ENCODE peak calls at places on chromosomes 3 and 15, in seven cellular contexts. One of them, this sample, is unnamed.

GRCh38 chr3:112640333-112640863 is 545 bp downstream of the CCDC80 start:
- ATAC-seq in lower lobe of right lung: no peak
- ATAC-seq in activated CD8-positive, alpha-beta T cell treated with anti-CD3 and anti-CD28 coated beads, Interleukin-2, amount 10 ng/mL, durations not matched to agents 7 days and 5 days: no peak
- ATAC-seq in activated naive CD8-positive, alpha-beta T cell treated with anti-CD3 and anti-CD28 coated beads, Interleukin-2, amount 50 U/mL, for 24 hours: no peak
- ATAC-seq in activated CD8-positive, alpha-beta memory T cell treated with anti-CD3 and anti-CD28 coated beads, Interleukin-2, amount 10 ng/mL, durations not matched to agents 7 days and 5 days: no peak
- ATAC-seq in lung: no peak
- ATAC-seq in heart right ventricle: peak
- ATAC-seq in this sample: peak

GRCh38 chr3:89571298-89571697 is 463.9 kb downstream of the EPHA3 start:
- ATAC-seq in lower lobe of right lung: peak
- ATAC-seq in activated CD8-positive, alpha-beta T cell treated with anti-CD3 and anti-CD28 coated beads, Interleukin-2, amount 10 ng/mL, durations not matched to agents 7 days and 5 days: no peak
- ATAC-seq in activated naive CD8-positive, alpha-beta T cell treated with anti-CD3 and anti-CD28 coated beads, Interleukin-2, amount 50 U/mL, for 24 hours: no peak
- ATAC-seq in activated CD8-positive, alpha-beta memory T cell treated with anti-CD3 and anti-CD28 coated beads, Interleukin-2, amount 10 ng/mL, durations not matched to agents 7 days and 5 days: no peak
- ATAC-seq in lung: no peak
- ATAC-seq in heart right ventricle: peak
- ATAC-seq in this sample: no peak

GRCh38 chr3:277873-278272 is 81.3 kb downstream of the CHL1 start:
- ATAC-seq in lower lobe of right lung: no peak
- ATAC-seq in activated CD8-positive, alpha-beta T cell treated with anti-CD3 and anti-CD28 coated beads, Interleukin-2, amount 10 ng/mL, durations not matched to agents 7 days and 5 days: no peak
- ATAC-seq in activated naive CD8-positive, alpha-beta T cell treated with anti-CD3 and anti-CD28 coated beads, Interleukin-2, amount 50 U/mL, for 24 hours: no peak
- ATAC-seq in activated CD8-positive, alpha-beta memory T cell treated with anti-CD3 and anti-CD28 coated beads, Interleukin-2, amount 10 ng/mL, durations not matched to agents 7 days and 5 days: no peak
- ATAC-seq in lung: no peak
- ATAC-seq in heart right ventricle: no peak
- ATAC-seq in this sample: no peak

GRCh38 chr15:32866486-32867312 is 148.9 kb downstream of the GREM1 start:
- ATAC-seq in lower lobe of right lung: peak
- ATAC-seq in activated CD8-positive, alpha-beta T cell treated with anti-CD3 and anti-CD28 coated beads, Interleukin-2, amount 10 ng/mL, durations not matched to agents 7 days and 5 days: no peak
- ATAC-seq in activated naive CD8-positive, alpha-beta T cell treated with anti-CD3 and anti-CD28 coated beads, Interleukin-2, amount 50 U/mL, for 24 hours: no peak
- ATAC-seq in activated CD8-positive, alpha-beta memory T cell treated with anti-CD3 and anti-CD28 coated beads, Interleukin-2, amount 10 ng/mL, durations not matched to agents 7 days and 5 days: no peak
- ATAC-seq in lung: peak
- ATAC-seq in heart right ventricle: no peak
- ATAC-seq in this sample: no peak

GRCh38 chr15:75720787-75721461 is 8.3 kb upstream of the CSPG4 start:
- ATAC-seq in lower lobe of right lung: no peak
- ATAC-seq in activated CD8-positive, alpha-beta T cell treated with anti-CD3 and anti-CD28 coated beads, Interleukin-2, amount 10 ng/mL, durations not matched to agents 7 days and 5 days: peak
- ATAC-seq in activated naive CD8-positive, alpha-beta T cell treated with anti-CD3 and anti-CD28 coated beads, Interleukin-2, amount 50 U/mL, for 24 hours: peak
- ATAC-seq in activated CD8-positive, alpha-beta memory T cell treated with anti-CD3 and anti-CD28 coated beads, Interleukin-2, amount 10 ng/mL, durations not matched to agents 7 days and 5 days: peak
- ATAC-seq in lung: no peak
- ATAC-seq in heart right ventricle: no peak
- ATAC-seq in this sample: no peak

GRCh38 chr15:44029940-44030568 is 165.0 kb downstream of the FRMD5 start:
- ATAC-seq in lower lobe of right lung: no peak
- ATAC-seq in activated CD8-positive, alpha-beta T cell treated with anti-CD3 and anti-CD28 coated beads, Interleukin-2, amount 10 ng/mL, durations not matched to agents 7 days and 5 days: no peak
- ATAC-seq in activated naive CD8-positive, alpha-beta T cell treated with anti-CD3 and anti-CD28 coated beads, Interleukin-2, amount 50 U/mL, for 24 hours: no peak
- ATAC-seq in activated CD8-positive, alpha-beta memory T cell treated with anti-CD3 and anti-CD28 coated beads, Interleukin-2, amount 10 ng/mL, durations not matched to agents 7 days and 5 days: no peak
- ATAC-seq in lung: no peak
- ATAC-seq in heart right ventricle: no peak
- ATAC-seq in this sample: peak

GRCh38 chr3:74643636-74644035 is 29.2 kb upstream of the CNTN3 start:
- ATAC-seq in lower lobe of right lung: peak
- ATAC-seq in activated CD8-positive, alpha-beta T cell treated with anti-CD3 and anti-CD28 coated beads, Interleukin-2, amount 10 ng/mL, durations not matched to agents 7 days and 5 days: no peak
- ATAC-seq in activated naive CD8-positive, alpha-beta T cell treated with anti-CD3 and anti-CD28 coated beads, Interleukin-2, amount 50 U/mL, for 24 hours: no peak
- ATAC-seq in activated CD8-positive, alpha-beta memory T cell treated with anti-CD3 and anti-CD28 coated beads, Interleukin-2, amount 10 ng/mL, durations not matched to agents 7 days and 5 days: no peak
- ATAC-seq in lung: no peak
- ATAC-seq in heart right ventricle: peak
- ATAC-seq in this sample: peak

GRCh38 chr3:49373563-49373962 is 15.4 kb upstream of the GPX1 start:
- ATAC-seq in lower lobe of right lung: no peak
- ATAC-seq in activated CD8-positive, alpha-beta T cell treated with anti-CD3 and anti-CD28 coated beads, Interleukin-2, amount 10 ng/mL, durations not matched to agents 7 days and 5 days: no peak
- ATAC-seq in activated naive CD8-positive, alpha-beta T cell treated with anti-CD3 and anti-CD28 coated beads, Interleukin-2, amount 50 U/mL, for 24 hours: no peak
- ATAC-seq in activated CD8-positive, alpha-beta memory T cell treated with anti-CD3 and anti-CD28 coated beads, Interleukin-2, amount 10 ng/mL, durations not matched to agents 7 days and 5 days: no peak
- ATAC-seq in lung: no peak
- ATAC-seq in heart right ventricle: no peak
- ATAC-seq in this sample: no peak

GRCh38 chr3:98360681-98361080 is 7.0 kb downstream of the OR5K4 start:
- ATAC-seq in lower lobe of right lung: no peak
- ATAC-seq in activated CD8-positive, alpha-beta T cell treated with anti-CD3 and anti-CD28 coated beads, Interleukin-2, amount 10 ng/mL, durations not matched to agents 7 days and 5 days: no peak
- ATAC-seq in activated naive CD8-positive, alpha-beta T cell treated with anti-CD3 and anti-CD28 coated beads, Interleukin-2, amount 50 U/mL, for 24 hours: no peak
- ATAC-seq in activated CD8-positive, alpha-beta memory T cell treated with anti-CD3 and anti-CD28 coated beads, Interleukin-2, amount 10 ng/mL, durations not matched to agents 7 days and 5 days: no peak
- ATAC-seq in lung: no peak
- ATAC-seq in heart right ventricle: no peak
- ATAC-seq in this sample: no peak

GRCh38 chr3:183475019-183475418 is 46.6 kb upstream of the MCF2L2 start:
- ATAC-seq in lower lobe of right lung: no peak
- ATAC-seq in activated CD8-positive, alpha-beta T cell treated with anti-CD3 and anti-CD28 coated beads, Interleukin-2, amount 10 ng/mL, durations not matched to agents 7 days and 5 days: no peak
- ATAC-seq in activated naive CD8-positive, alpha-beta T cell treated with anti-CD3 and anti-CD28 coated beads, Interleukin-2, amount 50 U/mL, for 24 hours: no peak
- ATAC-seq in activated CD8-positive, alpha-beta memory T cell treated with anti-CD3 and anti-CD28 coated beads, Interleukin-2, amount 10 ng/mL, durations not matched to agents 7 days and 5 days: no peak
- ATAC-seq in lung: no peak
- ATAC-seq in heart right ventricle: peak
- ATAC-seq in this sample: no peak

GRCh38 chr15:91316123-91316522 is 216.1 kb downstream of the SV2B start:
- ATAC-seq in lower lobe of right lung: no peak
- ATAC-seq in activated CD8-positive, alpha-beta T cell treated with anti-CD3 and anti-CD28 coated beads, Interleukin-2, amount 10 ng/mL, durations not matched to agents 7 days and 5 days: no peak
- ATAC-seq in activated naive CD8-positive, alpha-beta T cell treated with anti-CD3 and anti-CD28 coated beads, Interleukin-2, amount 50 U/mL, for 24 hours: no peak
- ATAC-seq in activated CD8-positive, alpha-beta memory T cell treated with anti-CD3 and anti-CD28 coated beads, Interleukin-2, amount 10 ng/mL, durations not matched to agents 7 days and 5 days: peak
- ATAC-seq in lung: no peak
- ATAC-seq in heart right ventricle: no peak
- ATAC-seq in this sample: no peak

GRCh38 chr3:74470313-74470712 is 144.1 kb downstream of the CNTN3 start:
- ATAC-seq in lower lobe of right lung: no peak
- ATAC-seq in activated CD8-positive, alpha-beta T cell treated with anti-CD3 and anti-CD28 coated beads, Interleukin-2, amount 10 ng/mL, durations not matched to agents 7 days and 5 days: no peak
- ATAC-seq in activated naive CD8-positive, alpha-beta T cell treated with anti-CD3 and anti-CD28 coated beads, Interleukin-2, amount 50 U/mL, for 24 hours: no peak
- ATAC-seq in activated CD8-positive, alpha-beta memory T cell treated with anti-CD3 and anti-CD28 coated beads, Interleukin-2, amount 10 ng/mL, durations not matched to agents 7 days and 5 days: no peak
- ATAC-seq in lung: no peak
- ATAC-seq in heart right ventricle: no peak
- ATAC-seq in this sample: no peak

GRCh38 chr15:90902656-90902995 is 476 bp upstream of the MAN2A2 start:
- ATAC-seq in lower lobe of right lung: no peak
- ATAC-seq in activated CD8-positive, alpha-beta T cell treated with anti-CD3 and anti-CD28 coated beads, Interleukin-2, amount 10 ng/mL, durations not matched to agents 7 days and 5 days: no peak
- ATAC-seq in activated naive CD8-positive, alpha-beta T cell treated with anti-CD3 and anti-CD28 coated beads, Interleukin-2, amount 50 U/mL, for 24 hours: no peak
- ATAC-seq in activated CD8-positive, alpha-beta memory T cell treated with anti-CD3 and anti-CD28 coated beads, Interleukin-2, amount 10 ng/mL, durations not matched to agents 7 days and 5 days: no peak
- ATAC-seq in lung: no peak
- ATAC-seq in heart right ventricle: no peak
- ATAC-seq in this sample: no peak

GRCh38 chr3:125670945-125671344 is 75.6 kb upstream of the OSBPL11 start:
- ATAC-seq in lower lobe of right lung: no peak
- ATAC-seq in activated CD8-positive, alpha-beta T cell treated with anti-CD3 and anti-CD28 coated beads, Interleukin-2, amount 10 ng/mL, durations not matched to agents 7 days and 5 days: no peak
- ATAC-seq in activated naive CD8-positive, alpha-beta T cell treated with anti-CD3 and anti-CD28 coated beads, Interleukin-2, amount 50 U/mL, for 24 hours: no peak
- ATAC-seq in activated CD8-positive, alpha-beta memory T cell treated with anti-CD3 and anti-CD28 coated beads, Interleukin-2, amount 10 ng/mL, durations not matched to agents 7 days and 5 days: no peak
- ATAC-seq in lung: no peak
- ATAC-seq in heart right ventricle: no peak
- ATAC-seq in this sample: no peak

GRCh38 chr15:95260856-95261255 is 1029.5 kb downstream of the MCTP2 start:
- ATAC-seq in lower lobe of right lung: no peak
- ATAC-seq in activated CD8-positive, alpha-beta T cell treated with anti-CD3 and anti-CD28 coated beads, Interleukin-2, amount 10 ng/mL, durations not matched to agents 7 days and 5 days: no peak
- ATAC-seq in activated naive CD8-positive, alpha-beta T cell treated with anti-CD3 and anti-CD28 coated beads, Interleukin-2, amount 50 U/mL, for 24 hours: no peak
- ATAC-seq in activated CD8-positive, alpha-beta memory T cell treated with anti-CD3 and anti-CD28 coated beads, Interleukin-2, amount 10 ng/mL, durations not matched to agents 7 days and 5 days: no peak
- ATAC-seq in lung: no peak
- ATAC-seq in heart right ventricle: no peak
- ATAC-seq in this sample: no peak

GRCh38 chr3:195612075-195612800 is 28.5 kb upstream of the APOD start:
- ATAC-seq in lower lobe of right lung: no peak
- ATAC-seq in activated CD8-positive, alpha-beta T cell treated with anti-CD3 and anti-CD28 coated beads, Interleukin-2, amount 10 ng/mL, durations not matched to agents 7 days and 5 days: no peak
- ATAC-seq in activated naive CD8-positive, alpha-beta T cell treated with anti-CD3 and anti-CD28 coated beads, Interleukin-2, amount 50 U/mL, for 24 hours: no peak
- ATAC-seq in activated CD8-positive, alpha-beta memory T cell treated with anti-CD3 and anti-CD28 coated beads, Interleukin-2, amount 10 ng/mL, durations not matched to agents 7 days and 5 days: no peak
- ATAC-seq in lung: no peak
- ATAC-seq in heart right ventricle: no peak
- ATAC-seq in this sample: no peak

GRCh38 chr15:70376929-70377691 is 279.4 kb upstream of the TLE3 start:
- ATAC-seq in lower lobe of right lung: peak
- ATAC-seq in activated CD8-positive, alpha-beta T cell treated with anti-CD3 and anti-CD28 coated beads, Interleukin-2, amount 10 ng/mL, durations not matched to agents 7 days and 5 days: no peak
- ATAC-seq in activated naive CD8-positive, alpha-beta T cell treated with anti-CD3 and anti-CD28 coated beads, Interleukin-2, amount 50 U/mL, for 24 hours: no peak
- ATAC-seq in activated CD8-positive, alpha-beta memory T cell treated with anti-CD3 and anti-CD28 coated beads, Interleukin-2, amount 10 ng/mL, durations not matched to agents 7 days and 5 days: no peak
- ATAC-seq in lung: no peak
- ATAC-seq in heart right ventricle: peak
- ATAC-seq in this sample: peak

GRCh38 chr15:60907233-60907947 is 321.7 kb downstream of the RORA start:
- ATAC-seq in lower lobe of right lung: no peak
- ATAC-seq in activated CD8-positive, alpha-beta T cell treated with anti-CD3 and anti-CD28 coated beads, Interleukin-2, amount 10 ng/mL, durations not matched to agents 7 days and 5 days: no peak
- ATAC-seq in activated naive CD8-positive, alpha-beta T cell treated with anti-CD3 and anti-CD28 coated beads, Interleukin-2, amount 50 U/mL, for 24 hours: no peak
- ATAC-seq in activated CD8-positive, alpha-beta memory T cell treated with anti-CD3 and anti-CD28 coated beads, Interleukin-2, amount 10 ng/mL, durations not matched to agents 7 days and 5 days: no peak
- ATAC-seq in lung: no peak
- ATAC-seq in heart right ventricle: no peak
- ATAC-seq in this sample: no peak

GRCh38 chr3:153080778-153081240 is 81.2 kb upstream of the RAP2B start:
- ATAC-seq in lower lobe of right lung: no peak
- ATAC-seq in activated CD8-positive, alpha-beta T cell treated with anti-CD3 and anti-CD28 coated beads, Interleukin-2, amount 10 ng/mL, durations not matched to agents 7 days and 5 days: no peak
- ATAC-seq in activated naive CD8-positive, alpha-beta T cell treated with anti-CD3 and anti-CD28 coated beads, Interleukin-2, amount 50 U/mL, for 24 hours: no peak
- ATAC-seq in activated CD8-positive, alpha-beta memory T cell treated with anti-CD3 and anti-CD28 coated beads, Interleukin-2, amount 10 ng/mL, durations not matched to agents 7 days and 5 days: no peak
- ATAC-seq in lung: no peak
- ATAC-seq in heart right ventricle: no peak
- ATAC-seq in this sample: no peak

GRCh38 chr3:188584958-188585689 is 431.2 kb downstream of the LPP start:
- ATAC-seq in lower lobe of right lung: no peak
- ATAC-seq in activated CD8-positive, alpha-beta T cell treated with anti-CD3 and anti-CD28 coated beads, Interleukin-2, amount 10 ng/mL, durations not matched to agents 7 days and 5 days: no peak
- ATAC-seq in activated naive CD8-positive, alpha-beta T cell treated with anti-CD3 and anti-CD28 coated beads, Interleukin-2, amount 50 U/mL, for 24 hours: peak
- ATAC-seq in activated CD8-positive, alpha-beta memory T cell treated with anti-CD3 and anti-CD28 coated beads, Interleukin-2, amount 10 ng/mL, durations not matched to agents 7 days and 5 days: peak
- ATAC-seq in lung: no peak
- ATAC-seq in heart right ventricle: no peak
- ATAC-seq in this sample: peak

GRCh38 chr15:81097116-81097892 is 36.8 kb upstream of the CFAP161 start:
- ATAC-seq in lower lobe of right lung: no peak
- ATAC-seq in activated CD8-positive, alpha-beta T cell treated with anti-CD3 and anti-CD28 coated beads, Interleukin-2, amount 10 ng/mL, durations not matched to agents 7 days and 5 days: no peak
- ATAC-seq in activated naive CD8-positive, alpha-beta T cell treated with anti-CD3 and anti-CD28 coated beads, Interleukin-2, amount 50 U/mL, for 24 hours: no peak
- ATAC-seq in activated CD8-positive, alpha-beta memory T cell treated with anti-CD3 and anti-CD28 coated beads, Interleukin-2, amount 10 ng/mL, durations not matched to agents 7 days and 5 days: no peak
- ATAC-seq in lung: no peak
- ATAC-seq in heart right ventricle: no peak
- ATAC-seq in this sample: no peak

GRCh38 chr3:41477399-41478014 is 278.2 kb downstream of the CTNNB1 start:
- ATAC-seq in lower lobe of right lung: no peak
- ATAC-seq in activated CD8-positive, alpha-beta T cell treated with anti-CD3 and anti-CD28 coated beads, Interleukin-2, amount 10 ng/mL, durations not matched to agents 7 days and 5 days: no peak
- ATAC-seq in activated naive CD8-positive, alpha-beta T cell treated with anti-CD3 and anti-CD28 coated beads, Interleukin-2, amount 50 U/mL, for 24 hours: no peak
- ATAC-seq in activated CD8-positive, alpha-beta memory T cell treated with anti-CD3 and anti-CD28 coated beads, Interleukin-2, amount 10 ng/mL, durations not matched to agents 7 days and 5 days: no peak
- ATAC-seq in lung: no peak
- ATAC-seq in heart right ventricle: no peak
- ATAC-seq in this sample: no peak

GRCh38 chr15:29272219-29272618 is 2.6 kb upstream of the NSMCE3 start:
- ATAC-seq in lower lobe of right lung: no peak
- ATAC-seq in activated CD8-positive, alpha-beta T cell treated with anti-CD3 and anti-CD28 coated beads, Interleukin-2, amount 10 ng/mL, durations not matched to agents 7 days and 5 days: no peak
- ATAC-seq in activated naive CD8-positive, alpha-beta T cell treated with anti-CD3 and anti-CD28 coated beads, Interleukin-2, amount 50 U/mL, for 24 hours: no peak
- ATAC-seq in activated CD8-positive, alpha-beta memory T cell treated with anti-CD3 and anti-CD28 coated beads, Interleukin-2, amount 10 ng/mL, durations not matched to agents 7 days and 5 days: no peak
- ATAC-seq in lung: no peak
- ATAC-seq in heart right ventricle: no peak
- ATAC-seq in this sample: no peak

GRCh38 chr3:121436641-121437040 is 109.1 kb downstream of the POLQ start:
- ATAC-seq in lower lobe of right lung: no peak
- ATAC-seq in activated CD8-positive, alpha-beta T cell treated with anti-CD3 and anti-CD28 coated beads, Interleukin-2, amount 10 ng/mL, durations not matched to agents 7 days and 5 days: no peak
- ATAC-seq in activated naive CD8-positive, alpha-beta T cell treated with anti-CD3 and anti-CD28 coated beads, Interleukin-2, amount 50 U/mL, for 24 hours: no peak
- ATAC-seq in activated CD8-positive, alpha-beta memory T cell treated with anti-CD3 and anti-CD28 coated beads, Interleukin-2, amount 10 ng/mL, durations not matched to agents 7 days and 5 days: no peak
- ATAC-seq in lung: no peak
- ATAC-seq in heart right ventricle: no peak
- ATAC-seq in this sample: peak

GRCh38 chr15:67422296-67422695 is 98.6 kb upstream of the C15orf61 start:
- ATAC-seq in lower lobe of right lung: no peak
- ATAC-seq in activated CD8-positive, alpha-beta T cell treated with anti-CD3 and anti-CD28 coated beads, Interleukin-2, amount 10 ng/mL, durations not matched to agents 7 days and 5 days: no peak
- ATAC-seq in activated naive CD8-positive, alpha-beta T cell treated with anti-CD3 and anti-CD28 coated beads, Interleukin-2, amount 50 U/mL, for 24 hours: no peak
- ATAC-seq in activated CD8-positive, alpha-beta memory T cell treated with anti-CD3 and anti-CD28 coated beads, Interleukin-2, amount 10 ng/mL, durations not matched to agents 7 days and 5 days: no peak
- ATAC-seq in lung: no peak
- ATAC-seq in heart right ventricle: no peak
- ATAC-seq in this sample: no peak

GRCh38 chr3:64766463-64766862 is 78.7 kb upstream of the ADAMTS9 start:
- ATAC-seq in lower lobe of right lung: no peak
- ATAC-seq in activated CD8-positive, alpha-beta T cell treated with anti-CD3 and anti-CD28 coated beads, Interleukin-2, amount 10 ng/mL, durations not matched to agents 7 days and 5 days: no peak
- ATAC-seq in activated naive CD8-positive, alpha-beta T cell treated with anti-CD3 and anti-CD28 coated beads, Interleukin-2, amount 50 U/mL, for 24 hours: no peak
- ATAC-seq in activated CD8-positive, alpha-beta memory T cell treated with anti-CD3 and anti-CD28 coated beads, Interleukin-2, amount 10 ng/mL, durations not matched to agents 7 days and 5 days: no peak
- ATAC-seq in lung: no peak
- ATAC-seq in heart right ventricle: no peak
- ATAC-seq in this sample: no peak

GRCh38 chr3:110568246-110568645 is 503.4 kb upstream of the NECTIN3 start:
- ATAC-seq in lower lobe of right lung: no peak
- ATAC-seq in activated CD8-positive, alpha-beta T cell treated with anti-CD3 and anti-CD28 coated beads, Interleukin-2, amount 10 ng/mL, durations not matched to agents 7 days and 5 days: no peak
- ATAC-seq in activated naive CD8-positive, alpha-beta T cell treated with anti-CD3 and anti-CD28 coated beads, Interleukin-2, amount 50 U/mL, for 24 hours: peak
- ATAC-seq in activated CD8-positive, alpha-beta memory T cell treated with anti-CD3 and anti-CD28 coated beads, Interleukin-2, amount 10 ng/mL, durations not matched to agents 7 days and 5 days: no peak
- ATAC-seq in lung: no peak
- ATAC-seq in heart right ventricle: no peak
- ATAC-seq in this sample: peak

GRCh38 chr15:80662756-80663553 is 32.2 kb upstream of the ABHD17C start:
- ATAC-seq in lower lobe of right lung: no peak
- ATAC-seq in activated CD8-positive, alpha-beta T cell treated with anti-CD3 and anti-CD28 coated beads, Interleukin-2, amount 10 ng/mL, durations not matched to agents 7 days and 5 days: no peak
- ATAC-seq in activated naive CD8-positive, alpha-beta T cell treated with anti-CD3 and anti-CD28 coated beads, Interleukin-2, amount 50 U/mL, for 24 hours: no peak
- ATAC-seq in activated CD8-positive, alpha-beta memory T cell treated with anti-CD3 and anti-CD28 coated beads, Interleukin-2, amount 10 ng/mL, durations not matched to agents 7 days and 5 days: no peak
- ATAC-seq in lung: no peak
- ATAC-seq in heart right ventricle: no peak
- ATAC-seq in this sample: no peak

GRCh38 chr3:170532573-170532972 is 53.3 kb downstream of the SLC7A14 start:
- ATAC-seq in lower lobe of right lung: no peak
- ATAC-seq in activated CD8-positive, alpha-beta T cell treated with anti-CD3 and anti-CD28 coated beads, Interleukin-2, amount 10 ng/mL, durations not matched to agents 7 days and 5 days: no peak
- ATAC-seq in activated naive CD8-positive, alpha-beta T cell treated with anti-CD3 and anti-CD28 coated beads, Interleukin-2, amount 50 U/mL, for 24 hours: no peak
- ATAC-seq in activated CD8-positive, alpha-beta memory T cell treated with anti-CD3 and anti-CD28 coated beads, Interleukin-2, amount 10 ng/mL, durations not matched to agents 7 days and 5 days: no peak
- ATAC-seq in lung: no peak
- ATAC-seq in heart right ventricle: no peak
- ATAC-seq in this sample: no peak

GRCh38 chr3:27507515-27508266 is 23.5 kb upstream of the SLC4A7 start:
- ATAC-seq in lower lobe of right lung: no peak
- ATAC-seq in activated CD8-positive, alpha-beta T cell treated with anti-CD3 and anti-CD28 coated beads, Interleukin-2, amount 10 ng/mL, durations not matched to agents 7 days and 5 days: no peak
- ATAC-seq in activated naive CD8-positive, alpha-beta T cell treated with anti-CD3 and anti-CD28 coated beads, Interleukin-2, amount 50 U/mL, for 24 hours: no peak
- ATAC-seq in activated CD8-positive, alpha-beta memory T cell treated with anti-CD3 and anti-CD28 coated beads, Interleukin-2, amount 10 ng/mL, durations not matched to agents 7 days and 5 days: no peak
- ATAC-seq in lung: no peak
- ATAC-seq in heart right ventricle: no peak
- ATAC-seq in this sample: no peak